ENCODE peak calls at places on chromosomes 16 and 17, in four cellular contexts. K, M, T and X are unnamed samples. For H3K9me3, the result is how much of the 10 kb centered on the place peaks cover.

GRCh38 chr17:76567634-76568432 is 17.8 kb downstream of the ST6GALNAC2 start:
- DNase-seq in M (no peak), T (no peak), K (peak), X (no peak)

GRCh38 chr17:76623271-76624146 is 20.0 kb downstream of the ST6GALNAC1 start:
- DNase-seq in T (peak), K (peak), M (peak), X (peak)

GRCh38 chr16:82987767-82988166 is 361.0 kb downstream of the CDH13 start:
- DNase-seq in M (no peak), T (no peak), K (no peak), X (no peak)

GRCh38 chr16:67326472-67327309 is at the start of the genes KCTD19 and LRRC36:
- DNase-seq in M (peak), T (peak), K (no peak), X (peak)

GRCh38 chr16:20887207-20887606 is 13.0 kb downstream of the DCUN1D3 start:
- DNase-seq in T (no peak), M (no peak), K (no peak), X (no peak)

GRCh38 chr17:1776328-1776727 is 14.5 kb downstream of the SERPINF1 start:
- DNase-seq in T (no peak), M (no peak), K (no peak), X (no peak)

GRCh38 chr16:74169687-74170522 is 126.7 kb upstream of the PSMD7 start:
- DNase-seq in T (no peak), K (peak), M (no peak), X (no peak)

GRCh38 chr17:18851206-18851605 is 6.7 kb upstream of the PRPSAP2 start:
- DNase-seq in M (no peak), T (no peak), K (peak), X (no peak)

GRCh38 chr16:30094541-30095165 is 1.4 kb downstream of the YPEL3 start:
- DNase-seq in M (no peak), K (no peak), T (no peak), X (no peak)

DNA sequence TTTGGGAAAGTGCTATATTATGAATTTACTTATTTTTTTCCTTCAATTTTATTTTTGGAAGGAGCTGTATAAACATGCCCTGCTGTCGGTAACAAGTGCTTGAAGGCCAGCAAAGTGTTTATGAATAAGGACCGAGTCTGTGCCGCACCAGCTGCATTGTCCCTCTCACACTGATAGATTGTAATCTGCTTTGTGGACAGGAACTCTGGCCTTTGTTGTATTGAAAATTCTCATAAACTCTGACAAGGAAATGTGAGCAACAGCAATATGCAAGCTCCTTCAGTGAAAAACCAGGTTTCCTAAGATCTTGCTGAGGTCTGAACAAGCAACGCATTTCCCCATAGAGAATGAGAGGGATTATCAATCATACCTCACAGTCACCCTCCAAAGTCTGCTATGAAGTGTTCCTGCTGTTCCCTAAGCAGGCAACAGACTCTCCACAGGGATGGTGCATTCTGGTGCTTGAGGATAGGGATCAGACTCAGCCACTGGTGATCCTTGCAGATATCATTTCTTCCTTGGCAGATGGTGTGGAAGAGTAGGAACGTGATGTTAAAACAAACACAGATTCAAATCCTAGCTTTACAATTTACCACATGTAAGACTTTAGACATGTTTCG is 109.6 kb downstream of the KCNJ2 start:
- DNase-seq in M (no peak), K (no peak), T (no peak), X (no peak)
- H3K9me3 ChIP-seq in M (under half), K (under half), T (under half), X (under half)

GRCh38 chr17:45298546-45299285 is 18.1 kb downstream of the MAP3K14 start:
- DNase-seq in T (no peak), M (no peak), K (peak), X (no peak)
- H3K4me3 ChIP-seq in T (no peak), M (no peak), K (no peak), X (no peak)

GRCh38 chr17:72797142-72797541 is 295.3 kb downstream of the SLC39A11 start:
- DNase-seq in T (no peak), K (no peak), M (no peak), X (no peak)

GRCh38 chr17:72790194-72790593 is 302.3 kb downstream of the SLC39A11 start:
- DNase-seq in T (no peak), M (no peak), K (no peak), X (no peak)

GRCh38 chr17:72794152-72794551 is 298.3 kb downstream of the SLC39A11 start:
- DNase-seq in T (no peak), K (no peak), M (no peak), X (no peak)

GRCh38 chr17:72792771-72793170 is 299.7 kb downstream of the SLC39A11 start:
- DNase-seq in T (no peak), K (no peak), M (no peak), X (no peak)

GRCh38 chr17:72795941-72796340 is 296.5 kb downstream of the SLC39A11 start:
- DNase-seq in M (no peak), T (no peak), K (no peak), X (no peak)
- H3K9me3 ChIP-seq in M (half or more), T (under half), K (under half), X (under half)

GRCh38 chr17:38354466-38354865 is 2.8 kb downstream of the SOCS7 start:
- DNase-seq in M (no peak), T (no peak), K (no peak), X (no peak)
- H3K4me3 ChIP-seq in M (no peak), T (peak), K (no peak), X (no peak)

GRCh38 chr16:48659940-48660339 is 50.0 kb upstream of the N4BP1 start:
- DNase-seq in M (no peak), K (no peak), T (no peak), X (no peak)
- H3K9me3 ChIP-seq in M (under half), K (under half), T (under half), X (under half)

GRCh38 chr16:84307209-84307954 is 12.7 kb downstream of the WFDC1 start:
- DNase-seq in T (no peak), M (no peak), K (no peak), X (no peak)

GRCh38 chr16:84303516-84303915 is 8.8 kb downstream of the WFDC1 start:
- DNase-seq in K (no peak), T (no peak), M (no peak), X (no peak)

GRCh38 chr16:84310642-84311041 is 16.0 kb downstream of the WFDC1 start:
- DNase-seq in M (no peak), T (no peak), K (no peak), X (no peak)

GRCh38 chr16:84306564-84306963 is 11.9 kb downstream of the WFDC1 start:
- DNase-seq in M (no peak), T (no peak), K (no peak), X (no peak)

GRCh38 chr16:84308120-84308519 is 13.4 kb downstream of the WFDC1 start:
- DNase-seq in M (peak), T (peak), K (peak), X (peak)
- H3K4me3 ChIP-seq in M (no peak), T (no peak), K (no peak), X (no peak)

DNA sequence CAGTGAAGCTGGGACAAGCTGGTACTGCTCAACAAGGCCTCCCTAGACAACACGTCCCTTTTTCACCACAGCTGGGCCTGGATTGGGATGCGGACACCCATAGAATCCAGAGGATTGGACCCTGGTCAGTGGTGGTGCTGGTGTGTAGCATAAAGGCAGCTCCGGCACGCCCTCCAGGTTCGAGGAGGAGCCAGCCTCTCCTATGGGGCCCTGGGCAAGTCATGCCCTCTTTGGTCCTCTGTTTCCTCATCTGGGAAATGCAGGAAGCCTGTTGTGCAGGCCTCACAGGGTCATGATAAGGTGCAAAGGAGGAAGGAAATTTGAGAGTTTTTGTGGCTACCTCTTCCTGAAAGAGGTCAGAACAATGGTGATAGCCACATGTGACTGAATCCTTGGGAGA is 1741.7 kb downstream of the TP53TG3F start:
- DNase-seq in T (no peak), M (no peak), K (no peak), X (no peak)
- H3K9me3 ChIP-seq in T (under half), M (under half), K (under half), X (under half)

DNA sequence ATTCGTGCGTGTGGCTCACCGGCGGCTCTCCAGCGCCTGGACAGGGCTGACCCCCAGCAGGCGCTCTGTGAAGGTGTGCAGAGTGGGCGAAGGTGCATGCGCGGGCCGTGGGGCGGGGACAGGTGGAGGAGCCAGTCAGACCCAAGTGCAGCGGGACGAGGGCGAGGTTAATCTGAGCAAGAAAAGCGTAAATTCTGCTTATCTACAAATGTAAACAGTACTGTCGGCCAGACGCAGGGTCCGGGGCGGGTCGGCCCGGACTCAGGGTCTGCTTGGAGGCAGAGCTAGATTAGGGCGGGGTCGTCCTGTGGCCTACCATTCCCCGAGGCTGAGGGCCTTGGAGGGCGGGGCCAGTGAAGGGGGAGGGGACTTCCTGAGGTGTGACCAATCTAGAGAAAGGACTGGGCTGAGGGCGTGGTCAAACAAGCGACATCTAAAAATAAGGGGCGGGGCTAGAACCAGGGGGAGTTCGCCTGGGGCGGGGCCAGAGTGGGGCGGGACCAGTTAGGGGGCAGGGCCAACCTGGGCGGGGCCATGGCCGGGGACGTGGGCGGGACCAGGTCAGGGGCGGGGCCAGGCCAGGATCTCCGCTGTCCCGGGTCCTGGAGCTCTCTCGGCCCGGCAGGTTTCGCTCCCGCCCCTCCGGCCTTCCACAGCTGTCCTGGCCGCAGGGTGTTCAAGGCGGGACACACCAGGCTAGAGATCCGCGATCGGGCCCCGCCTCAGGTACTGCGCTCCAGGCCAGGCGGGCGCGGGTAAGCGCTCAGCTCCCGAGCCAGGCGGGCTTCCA is at the start of gene SEC14L5:
- DNase-seq in T (peak), M (peak), K (peak), X (peak)
- H3K4me3 ChIP-seq in T (peak), M (peak), K (peak), X (peak)

DNA sequence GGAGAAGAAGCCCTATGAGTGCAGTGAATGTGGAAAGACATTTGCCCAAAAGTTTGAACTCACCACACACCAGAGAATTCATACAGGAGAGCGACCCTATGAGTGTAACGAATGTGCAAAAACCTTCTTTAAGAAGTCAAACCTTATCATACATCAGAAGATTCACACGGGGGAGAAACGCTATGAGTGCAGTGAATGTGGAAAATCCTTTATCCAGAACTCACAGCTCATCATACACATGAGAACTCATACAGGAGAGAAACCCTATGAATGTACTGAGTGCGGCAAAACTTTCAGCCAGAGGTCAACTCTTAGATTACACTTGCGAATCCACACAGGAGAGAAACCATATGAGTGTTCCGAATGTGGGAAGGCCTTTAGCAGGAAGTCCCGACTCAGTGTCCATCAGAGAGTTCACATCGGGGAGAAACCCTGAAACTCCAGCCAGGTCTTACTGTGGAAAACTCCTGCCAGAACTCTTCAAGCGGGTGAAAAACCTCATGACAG is 21.6 kb downstream of the ZFP1 start:
- DNase-seq in T (no peak), M (no peak), K (no peak), X (no peak)
- H3K9me3 ChIP-seq in T (under half), M (under half), K (under half), X (half or more)